ENCODE peak calls at places on chromosomes 2 and 18, in ten cellular contexts. P is tibial artery, L is lower lobe of right lung, D is stomach, J is PC-9, M is DND-41, N is HepG2, U is HCT116, G is AG04450, T is psoas muscle. Q is an unnamed sample.

GRCh38 chr2:23519334-23519651 is 134.3 kb downstream of the KLHL29 start:
- DNase-seq in M (no peak), J (no peak), L (no peak), U (no peak), T (peak; percentile 83), N (no peak), G (no peak), D (no peak), P (no peak), Q (peak; percentile 99)

GRCh38 chr2:172357442-172357841 is 69.9 kb upstream of the ITGA6 start:
- DNase-seq in L (no peak), P (no peak), G (no peak), M (no peak), D (no peak), T (no peak), J (no peak), U (no peak), N (no peak), Q (no peak)

GRCh38 chr18:34773378-34773777 is 63.3 kb downstream of the DTNA start:
- DNase-seq in P (no peak), T (no peak), G (no peak), N (no peak), J (no peak), M (no peak), L (no peak), U (no peak), D (no peak), Q (no peak)

GRCh38 chr2:216362730-216363129 is 9.6 kb downstream of the MARCHF4 start:
- DNase-seq in T (no peak), G (peak; percentile 76), N (no peak), M (no peak), L (no peak), D (no peak), P (no peak), J (no peak), U (no peak), Q (no peak)

GRCh38 chr2:26576565-26577441 is 64.4 kb downstream of the CIB4 start:
- DNase-seq in U (no peak), J (peak; percentile 47), L (no peak), M (no peak), D (no peak), T (no peak), P (no peak), N (no peak), G (no peak), Q (no peak)

GRCh38 chr2:14572588-14573089 is 59.9 kb upstream of the LRATD1 start:
- DNase-seq in G (no peak), U (no peak), P (no peak), M (no peak), J (no peak), T (no peak), N (no peak), D (no peak), L (no peak), Q (no peak)

GRCh38 chr18:77054288-77054605 is 78.3 kb downstream of the MBP start:
- DNase-seq in T (no peak), U (no peak), G (no peak), J (no peak), P (no peak), D (no peak), L (no peak), M (peak; percentile 86), N (no peak), Q (no peak)

GRCh38 chr18:49697049-49697448 is 116.3 kb downstream of the ACAA2 start:
- DNase-seq in L (no peak), G (no peak), J (no peak), D (no peak), U (no peak), P (no peak), M (no peak), N (no peak), T (no peak), Q (no peak)

GRCh38 chr2:158936978-158937377 is 31.5 kb upstream of the TANC1 start:
- DNase-seq in L (no peak), G (peak; percentile 85), D (no peak), U (no peak), M (no peak), T (no peak), P (no peak), J (no peak), N (no peak), Q (no peak)

GRCh38 chr2:6780765-6781274 is 84.9 kb downstream of the CMPK2 start:
- DNase-seq in N (no peak), J (no peak), T (peak; percentile 48), G (no peak), L (peak; percentile 70), U (no peak), P (peak; percentile 49), M (peak; percentile 81), D (peak; percentile 31), Q (peak; percentile 11)

GRCh38 chr2:130336877-130337734 is 5.6 kb upstream of the IMP4 start:
- DNase-seq in M (no peak), J (peak; percentile 74), T (no peak), L (peak; percentile 71), D (peak; percentile 90), G (no peak), P (peak; percentile 55), U (peak; percentile 79), N (peak; percentile 86), Q (no peak)

DNA sequence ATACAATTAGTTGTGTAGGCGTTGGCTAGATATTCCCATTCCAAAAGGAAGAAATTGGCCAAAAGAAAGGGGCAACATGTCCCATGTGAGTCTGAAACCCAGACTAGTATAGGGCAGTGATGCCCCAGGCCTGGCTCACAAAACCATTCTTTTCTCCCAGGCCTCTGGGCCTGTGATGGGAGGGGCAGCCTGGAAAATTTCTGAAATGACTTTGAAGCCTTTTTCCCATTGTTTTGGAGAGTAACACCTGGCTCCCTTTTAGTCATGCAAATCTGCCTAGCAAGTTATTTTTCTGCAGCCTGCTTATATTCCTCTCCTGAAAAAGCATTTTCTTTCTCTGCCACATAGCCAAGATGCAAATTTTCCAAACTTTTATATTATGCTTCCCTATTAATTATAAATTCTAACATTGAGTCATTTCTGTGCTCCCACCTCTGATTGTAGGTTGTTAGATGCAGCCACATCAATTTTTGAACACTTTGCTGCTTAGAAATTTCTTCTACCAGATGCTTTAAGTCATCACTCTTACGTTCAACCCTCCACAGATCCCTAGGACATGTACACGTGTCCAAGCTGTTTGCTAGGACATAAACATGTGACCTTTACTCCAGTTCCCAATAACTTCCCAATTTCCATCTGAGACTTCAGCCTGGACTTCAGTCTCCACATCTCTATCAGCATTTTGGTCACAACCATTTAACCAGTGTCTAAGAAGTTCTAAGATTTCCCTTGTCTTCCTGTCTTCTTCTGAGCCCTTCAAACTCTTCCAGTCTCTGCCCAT is 76.1 kb upstream of the MC4R start:
- DNase-seq in P (no peak), G (no peak), T (no peak), M (no peak), J (no peak), L (no peak), N (no peak), D (no peak), U (no peak), Q (no peak)
- TF ChIP-seq CTCF in P (no peak), G (no peak), T (no peak), M (no peak), J (no peak), L (no peak), N (no peak), D (no peak), U (no peak), Q (no peak)

DNA sequence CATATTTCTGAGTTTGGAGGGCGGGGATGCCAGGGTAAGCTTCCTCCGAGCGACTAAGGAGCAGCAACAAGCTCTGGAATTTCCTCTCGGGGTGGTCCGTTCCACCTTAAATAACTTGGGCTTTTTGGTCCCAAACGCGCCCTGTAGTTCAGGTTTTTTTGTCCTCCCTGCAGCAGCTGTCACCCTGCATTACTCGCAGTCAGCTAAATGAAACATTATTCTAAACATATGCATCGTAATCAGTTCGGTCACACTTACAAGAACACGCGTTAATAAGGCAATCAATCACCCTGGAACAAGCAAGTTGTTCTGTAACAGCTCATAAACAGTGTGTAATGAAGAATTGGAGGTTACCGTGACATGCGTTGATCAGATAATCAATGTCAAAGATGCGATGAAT is 8.3 kb downstream of the EVX2 start:
- DNase-seq in L (no peak), M (no peak), U (no peak), P (no peak), D (no peak), J (no peak), N (no peak), T (no peak), G (no peak), Q (no peak)
- H3K27me3 ChIP-seq in L (peaks cover 97% of the 10 kb centered on the region), M (peaks cover 26% of the 10 kb centered on the region), U (no peaks in the 10 kb centered on the region), P (peaks cover 99% of the 10 kb centered on the region), D (peaks cover 100% of the 10 kb centered on the region), J (peaks cover 79% of the 10 kb centered on the region), N (peaks cover 11% of the 10 kb centered on the region), T (peaks cover 98% of the 10 kb centered on the region), G (peaks cover 83% of the 10 kb centered on the region), Q (peaks cover 97% of the 10 kb centered on the region)

GRCh38 chr2:128745946-128746345 is 427.3 kb upstream of the HS6ST1 start:
- DNase-seq in J (no peak), U (no peak), D (no peak), N (no peak), G (no peak), P (no peak), L (no peak), T (no peak), M (no peak), Q (no peak)
- H3K4me3 ChIP-seq in J (no peak overlapping the region), U (no peak overlapping the region), D (no peak overlapping the region), N (no peak overlapping the region), G (no peak overlapping the region), P (no peak overlapping the region), L (no peak overlapping the region), T (no peak overlapping the region), M (no peak overlapping the region), Q (no peak overlapping the region)

GRCh38 chr2:207531024-207531411 is 1.3 kb downstream of the CREB1 start:
- DNase-seq in G (no peak), M (no peak), U (no peak), J (no peak), P (no peak), D (no peak), L (no peak), T (no peak), N (no peak), Q (no peak)

GRCh38 chr2:207529330-207530159 is at the start of gene CREB1:
- DNase-seq in L (peak; percentile 99), U (peak; percentile 92), T (peak; percentile 99), G (peak; percentile 97), M (peak; percentile 99), N (peak; percentile 94), D (peak; percentile 99), J (peak; percentile 86), P (peak; percentile 98), Q (peak; percentile 98)

GRCh38 chr2:207530160-207531023 is 630 bp downstream of the CREB1 start:
- DNase-seq in U (no peak), G (no peak), M (peak; percentile 65), L (peak; percentile 67), D (peak; percentile 54), N (peak; percentile 30), J (no peak), P (peak; percentile 42), T (peak; percentile 39), Q (peak; percentile 42)

GRCh38 chr2:207532676-207533075 is 2.9 kb downstream of the CREB1 start:
- DNase-seq in P (no peak), L (no peak), U (no peak), T (no peak), M (no peak), G (no peak), J (no peak), N (no peak), D (no peak), Q (no peak)

DNA sequence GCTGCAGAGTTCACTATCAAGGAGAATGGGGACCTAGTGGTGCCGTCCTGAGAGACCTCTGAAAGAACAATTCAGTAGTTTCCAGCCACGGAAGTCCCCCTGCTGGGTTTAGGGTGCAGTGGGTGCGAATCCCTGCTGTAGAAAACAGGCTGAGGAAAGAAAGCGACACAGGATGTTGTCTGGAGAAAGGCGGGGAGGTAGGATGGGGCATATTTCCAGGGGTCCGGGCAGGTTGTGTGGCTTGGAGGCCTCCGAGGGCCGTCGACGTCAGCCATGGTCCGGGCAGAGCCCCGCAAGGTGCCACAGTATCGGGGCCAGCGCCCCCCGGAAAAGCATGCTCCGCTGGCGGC is 807 bp upstream of the CREB1 start:
- DNase-seq in N (peak; percentile 25), J (no peak), M (peak; percentile 61), P (no peak), G (no peak), U (no peak), D (peak; percentile 31), T (peak; percentile 62), L (no peak), Q (peak; percentile 27)
- TF ChIP-seq CTCF in N (no peak), J (no peak), M (peak; percentile 38), P (no peak), G (peak; percentile 37), U (no peak), D (no peak), T (no peak), L (no peak), Q (peak; percentile 16)

Q was measured in gastrocnemius medialis.